ENCODE peak calls at places on chromosomes 6 and 20, in ten cellular contexts. D is uterus, F is upper lobe of right lung, S is mesendoderm, H is ascending aorta, A is lower lobe of right lung, K is pancreas, T is iPS DF 6.9, I is spleen, B is fibroblast of lung. E is an unnamed sample.

GRCh38 chr6:109000289-109000688 is 94.4 kb downstream of the SESN1 start:
- DNase-seq in B (no peak), I (no peak), K (no peak), D (no peak), F (no peak), H (no peak), S (no peak), T (no peak), A (no peak), E (no peak)

GRCh38 chr20:10064611-10065010 is 29.8 kb downstream of the ANKEF1 start:
- DNase-seq in K (no peak), F (no peak), T (no peak), I (no peak), A (no peak), D (no peak), H (no peak), S (no peak), B (peak; percentile 48), E (no peak)

GRCh38 chr6:130377371-130377770 is 11.6 kb downstream of the TMEM200A start:
- DNase-seq in B (peak; percentile 35), K (no peak), A (no peak), F (no peak), D (no peak), T (no peak), I (no peak), H (no peak), S (no peak), E (no peak)

GRCh38 chr6:13113376-13113775 is 215.0 kb downstream of the TBC1D7 start:
- DNase-seq in K (no peak), T (no peak), D (no peak), I (no peak), S (no peak), H (no peak), A (no peak), F (no peak), B (no peak), E (no peak)

GRCh38 chr6:55397986-55398385 is 70.7 kb downstream of the GFRAL start:
- DNase-seq in K (no peak), H (no peak), F (no peak), D (no peak), T (no peak), A (no peak), S (no peak), I (no peak), B (peak; percentile 63), E (no peak)

GRCh38 chr6:124090491-124090890 is 286.8 kb downstream of the NKAIN2 start:
- DNase-seq in K (no peak), A (no peak), T (no peak), D (no peak), F (no peak), H (no peak), B (no peak), S (no peak), I (no peak), E (no peak)

GRCh38 chr6:138492113-138492512 is 7.2 kb downstream of the NHSL1 start:
- DNase-seq in K (no peak), S (no peak), A (no peak), F (no peak), T (no peak), H (no peak), I (no peak), B (no peak), D (no peak), E (no peak)

GRCh38 chr6:13331516-13332348 is 3.4 kb upstream of the TBC1D7 start:
- DNase-seq in K (no peak), B (peak; percentile 56), F (no peak), H (no peak), T (no peak), S (peak; percentile 40), I (no peak), D (no peak), A (no peak), E (no peak)

GRCh38 chr6:148037496-148037895 is 305.1 kb upstream of the SASH1 start:
- DNase-seq in T (no peak), S (no peak), D (no peak), H (no peak), A (no peak), B (peak; percentile 37), K (no peak), I (no peak), F (no peak), E (no peak)

GRCh38 chr20:17365831-17366230 is 139.0 kb downstream of the PCSK2 start:
- DNase-seq in F (no peak), B (no peak), K (no peak), I (no peak), T (no peak), H (no peak), S (no peak), D (no peak), A (no peak), E (no peak)

GRCh38 chr6:153207617-153208016 is 76.5 kb upstream of the RGS17 start:
- DNase-seq in H (no peak), K (no peak), A (no peak), T (no peak), S (no peak), D (no peak), F (no peak), B (no peak), I (no peak), E (no peak)

GRCh38 chr20:44370639-44371218 is 15.2 kb downstream of the HNF4A start:
- DNase-seq in A (no peak), D (no peak), F (no peak), T (no peak), S (peak; percentile 47), I (no peak), B (no peak), H (no peak), K (peak; percentile 44), E (no peak)

GRCh38 chr6:132210886-132211563 is 190.2 kb downstream of the MOXD1 start:
- DNase-seq in I (no peak), S (peak; percentile 59), A (no peak), K (no peak), H (no peak), B (no peak), D (no peak), F (no peak), T (no peak), E (no peak)

GRCh38 chr6:145898376-145898775 is 65.8 kb downstream of the SHPRH start:
- DNase-seq in A (no peak), I (no peak), H (no peak), B (no peak), T (no peak), D (no peak), K (no peak), F (no peak), S (no peak), E (no peak)

GRCh38 chr6:152150196-152150595 is 342.7 kb downstream of the ESR1 start:
- DNase-seq in K (no peak), S (no peak), F (no peak), A (no peak), I (no peak), D (no peak), T (no peak), H (no peak), B (no peak), E (no peak)

GRCh38 chr20:58236612-58237317 is 8.3 kb upstream of the ANKRD60 start:
- DNase-seq in F (peak; percentile 87), I (peak; percentile 94), D (peak; percentile 73), A (peak; percentile 83), T (no peak), B (peak; percentile 63), H (no peak), K (peak; percentile 73), S (peak; percentile 77), E (no peak)

GRCh38 chr20:50283922-50284810 is 93.5 kb downstream of the CEBPB start:
- DNase-seq in A (peak; percentile 90), T (no peak), D (no peak), H (no peak), I (peak; percentile 91), K (peak; percentile 73), S (no peak), F (peak; percentile 90), B (no peak), E (peak; percentile 57)

GRCh38 chr20:31597483-31597858 is 7.6 kb upstream of the ID1 start:
- DNase-seq in B (no peak), T (no peak), H (no peak), D (no peak), A (no peak), I (no peak), K (no peak), S (peak; percentile 45), F (no peak), E (no peak)

GRCh38 chr6:56713285-56713684 is 70.6 kb upstream of the DST start:
- DNase-seq in F (no peak), I (no peak), K (no peak), H (no peak), D (peak; percentile 25), B (peak; percentile 82), A (no peak), T (no peak), S (peak; percentile 76), E (peak; percentile 76)

GRCh38 chr6:29791786-29792122 is 35.9 kb upstream of the HLA-G start:
- DNase-seq in F (no peak), D (no peak), A (no peak), S (no peak), K (no peak), B (no peak), T (no peak), H (no peak), I (no peak), E (no peak)
- H3K4me3 ChIP-seq in F (peak overlapping the region; percentile 78), D (peak overlapping the region; percentile 45), A (peak overlapping the region; percentile 87), S (no peak overlapping the region), K (peak overlapping the region; percentile 92), B (no peak overlapping the region), T (peak overlapping the region; percentile 39), H (peak overlapping the region; percentile 69), I (peak overlapping the region; percentile 79), E (peak overlapping the region; percentile 54)

GRCh38 chr20:2657674-2658073 is 5.2 kb downstream of the NOP56 start:
- DNase-seq in D (no peak), B (no peak), H (no peak), F (no peak), K (no peak), T (no peak), S (no peak), I (no peak), A (no peak), E (no peak)
- H3K36me3 ChIP-seq in D (no peaks in the 10 kb centered on the region), B (peaks cover 46% of the 10 kb centered on the region), H (peaks cover 62% of the 10 kb centered on the region), F (peaks cover 88% of the 10 kb centered on the region), K (peaks cover 21% of the 10 kb centered on the region), T (peaks cover 63% of the 10 kb centered on the region), S (peaks cover 43% of the 10 kb centered on the region), I (peaks cover 91% of the 10 kb centered on the region), A (peaks cover 90% of the 10 kb centered on the region), E (peaks cover 10% of the 10 kb centered on the region)

DNA sequence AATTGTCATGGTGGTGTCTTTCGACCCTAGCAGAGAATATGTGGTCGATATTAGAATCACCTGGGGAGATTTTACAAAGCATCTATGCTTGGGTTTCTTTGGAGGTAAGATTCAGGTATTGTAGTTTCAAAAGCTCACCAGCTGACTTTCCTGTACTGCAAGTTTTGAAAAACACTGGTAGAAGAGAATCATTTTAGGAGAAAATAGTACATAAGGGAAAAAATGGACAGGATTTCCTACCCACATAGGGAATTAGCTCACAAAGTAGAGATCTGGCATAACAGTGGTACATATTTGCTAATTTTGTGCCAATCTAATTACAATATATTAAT is 27.4 kb upstream of the ABT1 start:
- DNase-seq in T (no peak), B (no peak), A (no peak), H (no peak), F (no peak), S (no peak), K (no peak), I (no peak), D (no peak), E (no peak)
- H3K4me3 ChIP-seq in T (peak overlapping the region; percentile 91), B (peak overlapping the region; percentile 96), A (peak overlapping the region; percentile 58), H (peak overlapping the region; percentile 73), F (peak overlapping the region; percentile 58), S (no peak overlapping the region), K (peak overlapping the region; percentile 38), I (peak overlapping the region; percentile 51), D (peak overlapping the region; percentile 61), E (no peak overlapping the region)

GRCh38 chr20:48639899-48640298 is 187.9 kb downstream of the PREX1 start:
- DNase-seq in A (no peak), H (no peak), T (no peak), B (no peak), I (no peak), F (no peak), S (no peak), K (no peak), D (no peak), E (no peak)
- H3K36me3 ChIP-seq in A (peaks cover 86% of the 10 kb centered on the region), H (peaks cover 65% of the 10 kb centered on the region), T (no peaks in the 10 kb centered on the region), B (no peaks in the 10 kb centered on the region), I (peaks cover 100% of the 10 kb centered on the region), F (peaks cover 46% of the 10 kb centered on the region), S (peaks cover 11% of the 10 kb centered on the region), K (no peaks in the 10 kb centered on the region), D (no peaks in the 10 kb centered on the region), E (no peaks in the 10 kb centered on the region)